ENCODE peak calls at places on chromosomes 3 and 15, in five cellular contexts. Q, S, J, Z and T are unnamed samples. For H3K9me3, the result is how much of the 10 kb centered on the place peaks cover.

GRCh38 chr3:52405601-52406115 is 39.2 kb downstream of the SEMA3G start:
- DNase-seq in Q (no peak), S (no peak), J (no peak), Z (no peak), T (no peak)

GRCh38 chr3:125033135-125033534 is 22.7 kb downstream of the HEG1 start:
- DNase-seq in Q (no peak), S (no peak), J (no peak), Z (no peak), T (no peak)

GRCh38 chr15:58503139-58504027 is 71.6 kb downstream of the LIPC start:
- DNase-seq in Q (no peak), S (no peak), J (no peak), Z (no peak), T (no peak)

GRCh38 chr3:188782725-188783124 is 389.0 kb upstream of the TPRG1 start:
- DNase-seq in Q (no peak), S (no peak), J (no peak), Z (no peak), T (no peak)

GRCh38 chr3:176296066-176296597 is 901.1 kb downstream of the TBL1XR1 start:
- DNase-seq in Q (no peak), S (no peak), J (no peak), Z (no peak), T (no peak)

GRCh38 chr3:81443948-81444347 is 317.5 kb downstream of the GBE1 start:
- DNase-seq in Q (no peak), S (no peak), J (no peak), Z (no peak), T (no peak)

GRCh38 chr15:33908396-33908795 is 59.9 kb upstream of the CHRM5 start:
- DNase-seq in Q (no peak), S (no peak), J (no peak), Z (no peak), T (no peak)

GRCh38 chr3:172307143-172307560 is 141.1 kb downstream of the GHSR start:
- DNase-seq in Q (no peak), S (no peak), J (no peak), Z (no peak), T (no peak)

GRCh38 chr3:197168606-197169005 is 129.8 kb downstream of the DLG1 start:
- DNase-seq in Q (no peak), S (no peak), J (no peak), Z (no peak), T (no peak)

GRCh38 chr3:177460100-177460499 is 262.8 kb upstream of the TBL1XR1 start:
- DNase-seq in Q (no peak), S (no peak), J (no peak), Z (no peak), T (no peak)

GRCh38 chr3:50169858-50170257 is 14.7 kb downstream of the SEMA3F start:
- DNase-seq in Q (no peak), S (no peak), J (no peak), Z (no peak), T (no peak)

GRCh38 chr15:34027606-34028005 is 11.4 kb downstream of the AVEN start:
- DNase-seq in Q (no peak), S (no peak), J (no peak), Z (no peak), T (no peak)

DNA sequence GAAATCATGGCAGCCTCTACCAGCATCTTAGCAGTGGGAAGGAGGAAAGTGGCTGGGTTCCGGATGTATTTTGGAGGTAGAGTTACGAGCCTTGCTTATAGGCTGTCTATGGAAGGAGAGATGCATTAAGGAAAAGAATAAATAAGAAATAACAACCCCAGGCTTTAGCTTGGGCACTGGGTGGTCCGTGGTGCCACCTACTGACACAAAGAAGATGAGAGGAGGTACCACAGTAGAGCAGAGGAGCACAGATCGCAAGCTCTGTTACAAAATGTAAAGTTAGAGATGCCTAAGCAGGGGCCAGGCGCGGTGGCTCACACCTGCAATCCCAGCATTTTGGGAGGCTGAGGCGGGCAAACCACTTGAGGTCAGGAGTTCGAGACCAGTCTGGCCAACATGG is 74.8 kb downstream of the TMEM39A start:
- DNase-seq in Q (no peak), S (no peak), J (no peak), Z (no peak), T (no peak)
- TF ChIP-seq CTCF in Q (peak), S (no peak), J (no peak), Z (no peak), T (no peak)

GRCh38 chr3:6177417-6177816 is 683.5 kb upstream of the GRM7 start:
- DNase-seq in Q (no peak), S (no peak), J (no peak), Z (no peak), T (no peak)

GRCh38 chr3:6168242-6168641 is 692.7 kb upstream of the GRM7 start:
- DNase-seq in Q (no peak), S (no peak), J (no peak), Z (no peak), T (no peak)

DNA sequence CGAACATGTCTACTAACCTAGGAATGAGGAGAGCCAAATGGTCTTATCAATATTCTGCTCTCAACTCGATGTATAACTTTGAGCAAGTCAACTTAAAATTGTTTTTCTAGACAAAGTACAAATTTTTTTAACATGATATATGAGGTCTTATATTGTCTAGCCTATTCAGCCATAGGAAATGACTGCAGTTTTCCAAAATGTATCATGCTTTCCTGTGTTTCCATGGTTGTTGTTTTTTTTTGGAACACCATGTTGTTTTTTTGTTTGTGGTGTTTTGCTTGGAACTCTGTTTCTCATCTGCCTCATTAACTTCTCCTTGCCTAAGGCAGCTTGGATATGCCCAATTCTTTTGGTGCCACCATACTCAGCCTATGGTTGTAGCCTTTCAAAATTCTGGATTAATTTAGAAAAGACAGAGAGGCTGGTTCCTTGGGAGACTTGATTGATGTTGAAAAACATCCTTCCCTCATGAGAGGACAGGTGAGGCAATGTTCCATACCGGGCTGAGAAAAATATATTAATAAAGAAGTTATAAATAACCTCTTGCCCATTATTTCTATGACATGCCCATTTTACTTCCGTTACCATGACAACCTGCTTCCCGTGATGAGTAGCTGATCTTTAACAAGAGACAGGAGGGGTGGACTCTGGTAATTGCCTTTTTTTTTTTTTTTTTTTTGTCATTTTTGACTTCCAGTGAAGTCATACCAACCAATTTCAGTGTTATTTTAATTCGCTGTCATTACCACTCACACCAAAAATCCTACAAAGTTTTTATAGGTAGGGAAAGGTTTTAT is 687.8 kb upstream of the GRM7 start:
- DNase-seq in Q (no peak), S (no peak), J (no peak), Z (no peak), T (no peak)
- H3K9me3 ChIP-seq in Q (under half), S (under half), J (under half), Z (under half), T (under half)

DNA sequence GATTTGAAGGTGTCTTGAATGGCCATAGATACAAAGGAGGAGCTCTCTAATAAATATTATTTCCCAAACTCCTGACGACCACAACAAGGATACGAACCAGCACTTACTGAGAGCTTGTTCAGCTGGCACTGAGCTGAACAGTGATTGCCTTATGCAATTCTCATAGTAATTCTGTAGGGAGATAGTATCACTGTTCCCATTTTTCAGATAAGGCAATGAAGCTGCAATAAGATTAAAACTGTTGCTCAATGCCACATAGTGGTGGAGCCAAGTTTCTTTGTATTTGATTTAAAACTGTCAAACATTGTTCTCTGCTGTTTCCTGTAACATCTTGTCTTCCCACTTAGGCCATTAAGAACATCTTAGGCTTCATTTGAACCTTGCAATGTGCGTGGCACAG is 163.9 kb downstream of the RPLP1 start:
- DNase-seq in Q (no peak), S (no peak), J (no peak), Z (no peak), T (peak)
- TF ChIP-seq CTCF in Q (no peak), S (no peak), J (no peak), Z (no peak), T (no peak)

GRCh38 chr3:7469866-7470265 is 609.0 kb downstream of the GRM7 start:
- DNase-seq in Q (no peak), S (no peak), J (no peak), Z (no peak), T (no peak)
- H3K9me3 ChIP-seq in Q (under half), S (under half), J (under half), Z (under half), T (under half)

DNA sequence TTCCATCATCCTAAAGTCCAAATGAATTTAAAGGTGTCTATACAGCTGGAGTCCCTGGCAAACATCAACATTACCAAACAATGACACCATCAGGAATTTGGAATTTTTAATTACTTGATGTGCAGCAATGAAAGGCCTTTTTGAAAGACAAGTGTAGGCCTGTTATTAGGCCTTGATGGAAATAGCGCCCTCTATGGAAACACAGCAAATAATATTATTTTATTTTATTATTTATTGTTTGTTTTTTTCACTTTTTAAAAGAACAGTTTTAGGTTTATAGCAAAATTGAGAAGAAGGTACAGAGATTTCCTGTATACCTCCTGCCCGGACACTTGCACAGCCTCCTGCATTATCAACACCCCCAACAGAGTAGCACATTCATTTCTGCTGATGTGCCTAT is 18.1 kb upstream of the OR5AC2 start:
- DNase-seq in Q (no peak), S (no peak), J (no peak), Z (no peak), T (no peak)
- TF ChIP-seq CTCF in Q (no peak), S (no peak), J (no peak), Z (no peak), T (peak)

GRCh38 chr3:1533763-1534162 is 440.9 kb downstream of the CNTN6 start:
- DNase-seq in Q (no peak), S (no peak), J (no peak), Z (no peak), T (no peak)
- H3K9me3 ChIP-seq in Q (under half), S (under half), J (under half), Z (under half), T (under half)

DNA sequence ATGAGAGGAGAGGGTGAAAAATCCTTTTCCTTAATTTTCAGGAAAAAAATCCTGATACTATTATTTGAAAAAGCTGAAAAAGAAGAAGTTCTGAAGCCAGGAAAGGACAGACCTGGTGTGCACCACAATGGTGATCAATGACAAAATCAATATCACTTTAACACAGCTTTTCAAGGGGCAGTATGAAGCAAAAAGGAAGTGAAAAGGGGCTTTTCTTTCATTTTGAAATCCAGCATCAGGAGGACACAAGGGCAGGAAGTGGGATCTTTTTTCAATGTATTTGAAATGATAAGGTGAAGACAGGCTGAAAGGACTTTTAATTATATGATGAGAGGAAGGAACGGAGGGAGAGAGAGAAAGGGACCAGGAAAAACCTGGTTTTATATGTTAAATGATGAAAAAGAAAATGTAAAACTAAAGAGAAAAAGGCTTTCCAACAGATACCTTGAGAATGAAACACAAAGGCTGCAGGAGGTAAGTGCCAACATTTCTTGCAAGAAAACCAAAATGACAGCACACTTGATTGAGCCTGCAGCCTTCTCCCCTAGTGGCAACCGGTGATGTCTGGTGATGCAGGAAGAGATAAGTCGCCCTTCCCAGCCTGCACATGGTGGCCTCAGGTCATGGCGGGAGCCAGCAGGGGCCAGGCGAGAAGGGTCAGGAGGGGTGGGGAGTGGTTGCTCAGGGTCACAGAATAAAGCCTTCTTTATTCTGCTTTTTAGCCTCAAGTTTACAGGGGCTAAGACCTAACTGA is 236.7 kb upstream of the WNT5A start:
- DNase-seq in Q (no peak), S (no peak), J (no peak), Z (no peak), T (no peak)
- TF ChIP-seq CTCF in Q (no peak), S (no peak), J (no peak), Z (no peak), T (no peak)

GRCh38 chr15:87716422-87716821 is 540.1 kb downstream of the NTRK3 start:
- DNase-seq in Q (no peak), S (no peak), J (no peak), Z (no peak), T (no peak)
- H3K9me3 ChIP-seq in Q (under half), S (under half), J (under half), Z (under half), T (under half)